ENCODE peak calls at places on chromosomes 7 and 10, in eight cellular contexts. H is mammary epithelial cell, R is astrocyte of the spinal cord, S is body of pancreas, C is K562, J is GM06990, K is prostate gland, W is A549. F is an unnamed sample.

GRCh38 chr7:46133076-46133475 is 212.0 kb upstream of the IGFBP3 start:
- DNase-seq in H (no peak), R (peak; percentile 73), S (no peak), C (no peak), J (no peak), K (no peak), W (no peak), F (no peak)

GRCh38 chr7:4613855-4614548 is 68.1 kb upstream of the FOXK1 start:
- DNase-seq in H (peak; percentile 50), R (peak; percentile 65), S (no peak), C (no peak), J (no peak), K (peak; percentile 47), W (no peak), F (peak; percentile 84)

GRCh38 chr7:140358771-140359095 is 39.6 kb downstream of the SLC37A3 start:
- DNase-seq in H (no peak), R (no peak), S (no peak), C (no peak), J (no peak), K (no peak), W (no peak), F (no peak)

GRCh38 chr10:88162852-88163251 is 299.4 kb downstream of the PTEN start:
- DNase-seq in H (no peak), R (no peak), S (no peak), C (no peak), J (no peak), K (no peak), W (no peak), F (no peak)

GRCh38 chr7:42103456-42103855 is 133.6 kb downstream of the GLI3 start:
- DNase-seq in H (no peak), R (no peak), S (no peak), C (no peak), J (no peak), K (no peak), W (no peak), F (peak; percentile 58)

GRCh38 chr10:60032723-60033122 is 126.4 kb upstream of the CCDC6 start:
- DNase-seq in H (peak; percentile 59), R (peak; percentile 52), S (peak; percentile 69), C (no peak), J (peak; percentile 11), K (peak; percentile 71), W (peak; percentile 67), F (peak; percentile 60)

GRCh38 chr10:99920486-99920885 is 89.3 kb downstream of the DNMBP start:
- DNase-seq in H (no peak), R (no peak), S (peak; percentile 69), C (no peak), J (no peak), K (no peak), W (no peak), F (no peak)

GRCh38 chr7:42753322-42753721 is 158.5 kb downstream of the C7orf25 start:
- DNase-seq in H (no peak), R (no peak), S (no peak), C (no peak), J (no peak), K (no peak), W (no peak), F (no peak)

GRCh38 chr7:21542891-21543527 is at the start of gene DNAH11:
- DNase-seq in H (peak; percentile 38), R (peak; percentile 19), S (peak; percentile 68), C (peak; percentile 23), J (peak; percentile 75), K (peak; percentile 38), W (peak; percentile 24), F (no peak)

GRCh38 chr10:103501186-103501585 is 7.7 kb downstream of the NEURL1 start:
- DNase-seq in H (no peak), R (no peak), S (no peak), C (no peak), J (no peak), K (no peak), W (no peak), F (no peak)

GRCh38 chr10:31290386-31290785 is 28.6 kb upstream of the ZEB1 start:
- DNase-seq in H (no peak), R (no peak), S (no peak), C (no peak), J (no peak), K (no peak), W (no peak), F (no peak)

GRCh38 chr10:93386496-93387369 is 95.4 kb downstream of the MYOF start:
- DNase-seq in H (no peak), R (peak; percentile 27), S (no peak), C (no peak), J (no peak), K (no peak), W (no peak), F (peak; percentile 47)

GRCh38 chr10:27513451-27514191 is 9.5 kb downstream of the RAB18 start:
- DNase-seq in H (peak; percentile 58), R (peak; percentile 75), S (no peak), C (no peak), J (no peak), K (no peak), W (no peak), F (peak; percentile 57)

GRCh38 chr10:79433324-79434222 is 11.9 kb downstream of the ZCCHC24 start:
- DNase-seq in H (no peak), R (no peak), S (no peak), C (no peak), J (no peak), K (no peak), W (no peak), F (no peak)

GRCh38 chr10:96089116-96089515 is 41.0 kb upstream of the ZNF518A start:
- DNase-seq in H (no peak), R (no peak), S (no peak), C (no peak), J (no peak), K (no peak), W (peak; percentile 22), F (no peak)

GRCh38 chr10:63667596-63667995 is 146.4 kb downstream of the REEP3 start:
- DNase-seq in H (no peak), R (no peak), S (no peak), C (no peak), J (no peak), K (no peak), W (no peak), F (no peak)

GRCh38 chr7:95686109-95686508 is 86.2 kb upstream of the DYNC1I1 start:
- DNase-seq in H (peak; percentile 34), R (peak; percentile 65), S (peak; percentile 69), C (no peak), J (no peak), K (peak; percentile 56), W (peak; percentile 81), F (peak; percentile 67)

GRCh38 chr10:110022716-110023504 is 15.1 kb downstream of the ADD3 start:
- DNase-seq in H (no peak), R (no peak), S (no peak), C (no peak), J (no peak), K (no peak), W (no peak), F (no peak)

GRCh38 chr7:117119192-117119924 is 166.1 kb downstream of the ST7 start:
- DNase-seq in H (peak; percentile 57), R (peak; percentile 79), S (peak; percentile 89), C (peak; percentile 63), J (peak; percentile 14), K (peak; percentile 67), W (peak; percentile 79), F (peak; percentile 86)

GRCh38 chr10:102850025-102850518 is 4.0 kb upstream of the BORCS7 start:
- DNase-seq in H (peak; percentile 46), R (no peak), S (no peak), C (no peak), J (no peak), K (no peak), W (no peak), F (no peak)

GRCh38 chr10:43229208-43230061 is 37.4 kb downstream of the RASGEF1A start:
- DNase-seq in H (no peak), R (no peak), S (peak; percentile 55), C (no peak), J (no peak), K (no peak), W (peak; percentile 41), F (no peak)

GRCh38 chr10:1036341-1036791 is 10.7 kb upstream of the IDI2 start:
- DNase-seq in H (peak; percentile 93), R (peak; percentile 38), S (no peak), C (no peak), J (peak; percentile 57), K (no peak), W (peak; percentile 37), F (peak; percentile 18)

GRCh38 chr10:125000366-125001312 is 58.7 kb downstream of the ZRANB1 start:
- DNase-seq in H (no peak), R (peak; percentile 45), S (peak; percentile 78), C (no peak), J (no peak), K (peak; percentile 64), W (no peak), F (no peak)

GRCh38 chr7:64755881-64756280 is 38.3 kb upstream of the ZNF138 start:
- DNase-seq in H (no peak), R (no peak), S (no peak), C (no peak), J (no peak), K (no peak), W (no peak), F (no peak)

GRCh38 chr10:71663311-71663710 is 56.3 kb downstream of the C10orf105 start:
- DNase-seq in H (no peak), R (no peak), S (no peak), C (peak; percentile 50), J (no peak), K (no peak), W (peak; percentile 53), F (no peak)

GRCh38 chr7:25894902-25895791 is 256.9 kb upstream of the NFE2L3 start:
- DNase-seq in H (peak; percentile 17), R (peak; percentile 15), S (peak; percentile 81), C (peak; percentile 72), J (peak; percentile 81), K (peak; percentile 35), W (peak; percentile 42), F (peak; percentile 22)

GRCh38 chr10:35127289-35127891 is 744 bp downstream of the CREM start:
- DNase-seq in H (peak; percentile 61), R (peak; percentile 68), S (peak; percentile 64), C (peak; percentile 47), J (peak; percentile 66), K (peak; percentile 25), W (peak; percentile 55), F (peak; percentile 64)

GRCh38 chr7:1650363-1651030 is 19.6 kb upstream of the ELFN1 start:
- DNase-seq in H (no peak), R (no peak), S (no peak), C (no peak), J (no peak), K (no peak), W (no peak), F (no peak)
- TF ChIP-seq CTCF in H (no peak), R (no peak), S (no peak), C (no peak), J (no peak), K (no peak), W (no peak), F (no peak)

GRCh38 chr7:44162785-44163395 is 21.8 kb upstream of the MYL7 start:
- DNase-seq in H (peak; percentile 26), R (no peak), S (no peak), C (no peak), J (no peak), K (no peak), W (no peak), F (no peak)
- H3K4me3 ChIP-seq in H (no peak overlapping the region), R (no peak overlapping the region), S (no peak overlapping the region), C (no peak overlapping the region), J (no peak overlapping the region), K (no peak overlapping the region), W (no peak overlapping the region), F (no peak overlapping the region)

GRCh38 chr10:67788028-67788886 is 49.7 kb downstream of the DNAJC12 start:
- DNase-seq in H (no peak), R (no peak), S (peak; percentile 80), C (peak; percentile 89), J (peak; percentile 40), K (no peak), W (peak; percentile 77), F (no peak)
- TF ChIP-seq CTCF in H (peak; percentile 35), R (peak; percentile 59), S (peak; percentile 65), C (peak; percentile 95), J (peak; percentile 83), K (no peak), W (peak; percentile 81), F (peak; percentile 24)

GRCh38 chr7:22549051-22549450 is 49.1 kb upstream of the STEAP1B start:
- DNase-seq in H (no peak), R (no peak), S (no peak), C (no peak), J (no peak), K (no peak), W (no peak), F (no peak)
- H3K4me3 ChIP-seq in H (no peak overlapping the region), R (no peak overlapping the region), S (no peak overlapping the region), C (no peak overlapping the region), J (no peak overlapping the region), K (no peak overlapping the region), W (no peak overlapping the region), F (no peak overlapping the region)